ENCODE peak calls at places on chromosomes 6 and 20, in ten cellular contexts. V is activated naive CD4-positive, alpha-beta T cell; K is fibroblast of mammary gland; I is Calu3; J is stimulated activated CD8-positive, alpha-beta memory T cell treated with anti-CD3 and anti-CD28 coated beads, Interleukin-4, amount 100 ng/mL, for 1 hour; Q is NCI-H2081; Y is stimulated activated CD4-positive, alpha-beta T cell treated with anti-CD3 and anti-CD28 coated beads, Interleukin-2, amount 100 ng/mL, for 48 hours; T is kidney tubule cell; M is HFFc6; D is EH. X is an unnamed sample.

GRCh38 chr20:21183722-21184121 is 57.8 kb downstream of the KIZ start:
- DNase-seq in V (no peak), K (peak; percentile 62), I (no peak), J (no peak), Q (no peak), Y (no peak), T (peak; percentile 35), M (peak; percentile 55), D (peak; percentile 69), X (peak; percentile 16)

GRCh38 chr6:108133594-108134179 is 32.1 kb upstream of the NR2E1 start:
- DNase-seq in V (no peak), K (peak; percentile 57), I (peak; percentile 83), J (no peak), Q (peak; percentile 20), Y (no peak), T (peak; percentile 93), M (peak; percentile 52), D (peak; percentile 81), X (peak; percentile 89)

GRCh38 chr20:63709149-63709527 is 1.3 kb downstream of the ZGPAT start:
- DNase-seq in V (no peak), K (no peak), I (no peak), J (no peak), Q (no peak), Y (no peak), T (no peak), M (no peak), D (no peak), X (no peak)

GRCh38 chr20:31869942-31870702 is at the start of the genes DUSP15 and TTLL9:
- DNase-seq in V (no peak), K (no peak), I (peak; percentile 46), J (no peak), Q (no peak), Y (no peak), T (no peak), M (no peak), D (peak; percentile 8), X (peak; percentile 47)

GRCh38 chr20:56628873-56629463 is at the start of gene TFAP2C:
- DNase-seq in V (no peak), K (peak; percentile 25), I (peak; percentile 91), J (no peak), Q (no peak), Y (no peak), T (peak; percentile 65), M (peak; percentile 54), D (peak; percentile 88), X (peak; percentile 79)

GRCh38 chr20:26163890-26164289 is 467.2 kb upstream of the ZNF337 start:
- DNase-seq in V (no peak), K (peak; percentile 58), I (no peak), J (no peak), Q (no peak), Y (no peak), T (peak; percentile 88), M (peak; percentile 80), D (peak; percentile 93), X (peak; percentile 44)

GRCh38 chr6:149963212-149963461 is 606 bp upstream of the ULBP1 start:
- DNase-seq in V (no peak), K (no peak), I (peak; percentile 30), J (no peak), Q (peak; percentile 33), Y (peak; percentile 40), T (peak; percentile 80), M (peak; percentile 59), D (peak; percentile 83), X (peak; percentile 27)

GRCh38 chr20:57432874-57433491 is 41.8 kb downstream of the RBM38 start:
- DNase-seq in V (peak; percentile 38), K (no peak), I (peak; percentile 72), J (peak; percentile 26), Q (no peak), Y (peak; percentile 47), T (no peak), M (no peak), D (no peak), X (no peak)

GRCh38 chr6:101516553-101516952 is 123.0 kb downstream of the GRIK2 start:
- DNase-seq in V (no peak), K (no peak), I (no peak), J (no peak), Q (peak; percentile 1), Y (no peak), T (no peak), M (no peak), D (no peak), X (no peak)

GRCh38 chr6:41901882-41902519 is 6.8 kb upstream of the USP49 start:
- DNase-seq in V (no peak), K (peak; percentile 49), I (peak; percentile 24), J (peak; percentile 13), Q (no peak), Y (peak; percentile 48), T (peak; percentile 35), M (peak; percentile 28), D (peak; percentile 40), X (peak; percentile 38)

GRCh38 chr6:80446454-80447045 is 340.1 kb downstream of the BCKDHB start:
- DNase-seq in V (no peak), K (no peak), I (no peak), J (no peak), Q (no peak), Y (no peak), T (no peak), M (no peak), D (peak; percentile 75), X (no peak)

GRCh38 chr6:142761756-142762155 is 183.2 kb downstream of the HIVEP2 start:
- DNase-seq in V (no peak), K (no peak), I (no peak), J (no peak), Q (no peak), Y (no peak), T (no peak), M (no peak), D (no peak), X (no peak)

GRCh38 chr6:168496932-168497331 is 55.9 kb downstream of the SMOC2 start:
- DNase-seq in V (no peak), K (no peak), I (no peak), J (no peak), Q (no peak), Y (no peak), T (no peak), M (no peak), D (no peak), X (no peak)

GRCh38 chr6:93351222-93351621 is 68.1 kb downstream of the EPHA7 start:
- DNase-seq in V (no peak), K (no peak), I (no peak), J (no peak), Q (no peak), Y (no peak), T (no peak), M (no peak), D (no peak), X (no peak)

GRCh38 chr6:150293423-150294280 is 75.2 kb upstream of the IYD start:
- DNase-seq in V (no peak), K (peak; percentile 92), I (no peak), J (no peak), Q (no peak), Y (no peak), T (peak; percentile 90), M (peak; percentile 54), D (peak; percentile 62), X (peak; percentile 45)

GRCh38 chr6:34638834-34639736 is 57.5 kb downstream of the ILRUN start:
- DNase-seq in V (no peak), K (peak; percentile 47), I (no peak), J (no peak), Q (no peak), Y (no peak), T (peak; percentile 28), M (no peak), D (no peak), X (no peak)

GRCh38 chr6:45681860-45682488 is 304.2 kb upstream of the SUPT3H start:
- DNase-seq in V (no peak), K (peak; percentile 75), I (no peak), J (no peak), Q (no peak), Y (peak; percentile 41), T (peak; percentile 99), M (peak; percentile 47), D (peak; percentile 68), X (no peak)

GRCh38 chr6:169236988-169237387 is 16.7 kb downstream of the THBS2 start:
- DNase-seq in V (no peak), K (no peak), I (no peak), J (no peak), Q (no peak), Y (no peak), T (no peak), M (no peak), D (no peak), X (no peak)

GRCh38 chr6:153618371-153619328 is 420.4 kb upstream of the OPRM1 start:
- DNase-seq in V (no peak), K (no peak), I (no peak), J (no peak), Q (no peak), Y (no peak), T (no peak), M (no peak), D (no peak), X (no peak)

GRCh38 chr6:152821525-152821924 is 70.9 kb downstream of the VIP start:
- DNase-seq in V (no peak), K (no peak), I (no peak), J (no peak), Q (no peak), Y (no peak), T (no peak), M (no peak), D (no peak), X (no peak)

GRCh38 chr6:78916411-78916810 is 49.1 kb downstream of the IRAK1BP1 start:
- DNase-seq in V (no peak), K (no peak), I (no peak), J (no peak), Q (no peak), Y (no peak), T (no peak), M (no peak), D (no peak), X (no peak)

GRCh38 chr6:156262014-156262413 is 515.2 kb upstream of the ARID1B start:
- DNase-seq in V (no peak), K (no peak), I (peak; percentile 8), J (no peak), Q (peak; percentile 19), Y (no peak), T (peak; percentile 17), M (no peak), D (no peak), X (no peak)

GRCh38 chr20:12699374-12700228 is 309.2 kb upstream of the SPTLC3 start:
- DNase-seq in V (no peak), K (no peak), I (no peak), J (no peak), Q (no peak), Y (no peak), T (no peak), M (no peak), D (no peak), X (no peak)

GRCh38 chr20:38204936-38205435 is 39.9 kb upstream of the TGM2 start:
- DNase-seq in V (no peak), K (no peak), I (no peak), J (no peak), Q (no peak), Y (no peak), T (no peak), M (no peak), D (no peak), X (no peak)

GRCh38 chr20:32439132-32439829 is 81.2 kb downstream of the ASXL1 start:
- DNase-seq in V (no peak), K (peak; percentile 91), I (no peak), J (no peak), Q (no peak), Y (peak; percentile 15), T (peak; percentile 69), M (peak; percentile 87), D (peak; percentile 75), X (peak; percentile 69)

X was measured in AG08396.